ENCODE peak calls at places on chromosome 10, in five cellular contexts. R, C, L, T and Q are unnamed samples.

GRCh38 chr10:73997479-73997805 is 474 bp upstream of the VCL start:
- DNase-seq in L (no peak), T (no peak), C (no peak), R (no peak), Q (no peak)

GRCh38 chr10:54402576-54402975 is 398.5 kb downstream of the PCDH15 start:
- DNase-seq in T (no peak), L (peak; percentile 45), R (no peak), C (no peak), Q (no peak)

GRCh38 chr10:59279991-59280390 is 82.4 kb downstream of the FAM13C start:
- DNase-seq in C (no peak), T (no peak), L (no peak), R (no peak), Q (no peak)

GRCh38 chr10:7444576-7445226 is 33.9 kb upstream of the SFMBT2 start:
- DNase-seq in R (no peak), C (no peak), T (no peak), L (no peak), Q (no peak)

GRCh38 chr10:67539312-67539711 is 156.7 kb downstream of the CTNNA3 start:
- DNase-seq in R (no peak), L (no peak), T (no peak), C (no peak), Q (no peak)

GRCh38 chr10:13349776-13350274 is 1.7 kb upstream of the SEPHS1 start:
- DNase-seq in C (no peak), R (peak; percentile 6), L (peak; percentile 71), T (no peak), Q (no peak)

GRCh38 chr10:100810091-100810834 is 64.9 kb downstream of the PAX2 start:
- DNase-seq in T (no peak), R (no peak), C (no peak), L (no peak), Q (no peak)

GRCh38 chr10:5547684-5547933 is 22.8 kb downstream of the CALML3 start:
- DNase-seq in C (no peak), L (no peak), R (no peak), T (no peak), Q (no peak)

GRCh38 chr10:43594944-43595589 is 11.2 kb upstream of the ZNF485 start:
- DNase-seq in C (no peak), L (peak; percentile 71), R (peak; percentile 49), T (no peak), Q (no peak)